ENCODE peak calls at places on chromosomes 3 and 15, in four cellular contexts. G, T, F and A are unnamed samples.

GRCh38 chr3:39849992-39850706 is 40.7 kb downstream of the MYRIP start:
- DNase-seq in G (no peak), F (no peak), T (no peak), A (no peak)

GRCh38 chr15:58361291-58361759 is 70.5 kb upstream of the LIPC start:
- DNase-seq in T (peak), F (no peak), G (no peak), A (no peak)

GRCh38 chr3:189726277-189726676 is 95.1 kb downstream of the TP63 start:
- DNase-seq in T (peak), G (no peak), F (no peak), A (no peak)

GRCh38 chr3:172329070-172329469 is 119.2 kb downstream of the GHSR start:
- DNase-seq in T (no peak), F (no peak), G (no peak), A (no peak)

GRCh38 chr15:63186065-63186464 is 3.3 kb upstream of the RAB8B start:
- DNase-seq in T (peak), F (peak), G (no peak), A (peak)

GRCh38 chr3:61181874-61182273 is 69.4 kb downstream of the FHIT start:
- DNase-seq in G (no peak), F (peak), T (peak), A (peak)

GRCh38 chr3:154921351-154921750 is 158.8 kb upstream of the MME start:
- DNase-seq in T (no peak), F (no peak), G (no peak), A (no peak)

GRCh38 chr3:194162070-194162678 is 26.2 kb downstream of the HES1 start:
- DNase-seq in T (no peak), G (no peak), F (peak), A (no peak)

GRCh38 chr15:77346637-77347036 is 73.3 kb downstream of the PEAK1 start:
- DNase-seq in G (no peak), F (peak), T (no peak), A (no peak)

GRCh38 chr3:169362261-169362660 is 301.3 kb downstream of the MECOM start:
- DNase-seq in F (no peak), T (peak), G (peak), A (no peak)

GRCh38 chr3:123072152-123072551 is 5.3 kb downstream of the PDIA5 start:
- DNase-seq in F (no peak), G (no peak), T (no peak), A (no peak)

GRCh38 chr3:170640737-170641171 is 54.9 kb upstream of the SLC7A14 start:
- DNase-seq in G (peak), T (no peak), F (no peak), A (no peak)

GRCh38 chr3:128454310-128454618 is 12.4 kb downstream of the DNAJB8 start:
- DNase-seq in T (no peak), G (no peak), F (no peak), A (no peak)

GRCh38 chr3:98770261-98771039 is 7.3 kb downstream of the ST3GAL6 start:
- DNase-seq in T (no peak), G (no peak), F (no peak), A (no peak)
- TF ChIP-seq POLR2A in T (no peak), G (no peak), F (no peak), A (no peak)

DNA sequence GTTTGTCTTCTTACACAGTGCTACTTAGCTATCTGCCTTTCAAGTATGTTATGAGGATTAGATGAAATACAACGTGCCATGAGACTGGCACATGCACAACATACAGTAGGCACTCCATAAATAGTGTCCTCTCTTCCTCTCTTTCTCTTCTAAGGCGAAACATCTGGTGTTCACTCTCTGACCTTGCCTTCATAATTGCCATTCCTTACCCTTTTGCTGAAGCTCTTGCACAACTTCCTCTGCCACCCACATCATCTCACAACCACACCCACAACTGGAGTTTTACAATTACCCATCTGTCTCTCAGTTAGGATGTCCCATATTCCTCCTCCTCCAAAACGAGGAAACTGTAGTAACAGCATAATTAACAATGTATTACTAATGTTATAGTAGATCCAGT is 26.4 kb upstream of the ACP3 start:
- DNase-seq in G (no peak), F (no peak), T (peak), A (peak)
- TF ChIP-seq MAZ in G (no peak), F (no peak), T (no peak), A (no peak)

GRCh38 chr15:38651328-38652038 is 86.9 kb upstream of the RASGRP1 start:
- DNase-seq in G (peak), T (no peak), F (no peak), A (no peak)

GRCh38 chr15:38650384-38650783 is 85.8 kb upstream of the RASGRP1 start:
- DNase-seq in G (no peak), F (no peak), T (no peak), A (no peak)

GRCh38 chr15:38652183-38652794 is 87.7 kb upstream of the RASGRP1 start:
- DNase-seq in G (no peak), T (no peak), F (no peak), A (no peak)

GRCh38 chr15:38650936-38651327 is 86.3 kb upstream of the RASGRP1 start:
- DNase-seq in G (no peak), T (no peak), F (no peak), A (no peak)

GRCh38 chr15:38652998-38653397 is 88.4 kb upstream of the RASGRP1 start:
- DNase-seq in T (no peak), F (no peak), G (no peak), A (no peak)
- TF ChIP-seq RFX5 in T (no peak), F (no peak), G (no peak), A (no peak)

GRCh38 chr3:72887723-72888545 is at the start of gene GXYLT2:
- DNase-seq in F (peak), T (peak), G (peak), A (peak)
- TF ChIP-seq POLR2A in F (no peak), T (no peak), G (no peak), A (peak)

GRCh38 chr15:70954176-70954575 is 61.5 kb downstream of the LRRC49 start:
- DNase-seq in F (no peak), G (no peak), T (no peak), A (no peak)

GRCh38 chr15:70954733-70955132 is 62.1 kb downstream of the LRRC49 start:
- DNase-seq in G (no peak), F (no peak), T (no peak), A (no peak)

GRCh38 chr15:70956196-70956595 is 63.6 kb downstream of the LRRC49 start:
- DNase-seq in T (peak), F (no peak), G (no peak), A (no peak)

GRCh38 chr15:70956596-70956995 is 64.0 kb downstream of the LRRC49 start:
- DNase-seq in F (no peak), T (no peak), G (no peak), A (no peak)

GRCh38 chr15:70955151-70955550 is 62.5 kb downstream of the LRRC49 start:
- DNase-seq in G (no peak), T (peak), F (no peak), A (no peak)
- TF ChIP-seq MAZ in G (no peak), T (no peak), F (no peak), A (no peak)